ENCODE peak calls at places on chromosomes 16 and 17, in four cellular contexts. One of them, this sample, is unnamed.
A peak's percentile ranks its signal among the peaks of the same experiment; 100 is the strongest.

GRCh38 chr17:51797150-51797549 is 361.4 kb downstream of the CA10 start:
- DNase-seq in cardiac muscle cell: no peak
- DNase-seq in MM.1S: no peak
- DNase-seq in tibial nerve: no peak
- DNase-seq in this sample: no peak

GRCh38 chr17:51846561-51846960 is 312.0 kb downstream of the CA10 start:
- DNase-seq in tibial nerve: no peak
- DNase-seq in cardiac muscle cell: no peak
- DNase-seq in MM.1S: no peak
- DNase-seq in this sample: peak; percentile 24

GRCh38 chr16:8848231-8848938 is 20.4 kb downstream of the CARHSP1 start:
- DNase-seq in tibial nerve: no peak
- DNase-seq in MM.1S: no peak
- DNase-seq in cardiac muscle cell: no peak
- DNase-seq in this sample: no peak

GRCh38 chr17:27765353-27765752 is 35.0 kb downstream of the NOS2 start:
- DNase-seq in tibial nerve: no peak
- DNase-seq in cardiac muscle cell: no peak
- DNase-seq in MM.1S: no peak
- DNase-seq in this sample: no peak

GRCh38 chr17:44777394-44778348 is 18.9 kb downstream of the ADAM11 start:
- DNase-seq in MM.1S: no peak
- DNase-seq in cardiac muscle cell: no peak
- DNase-seq in tibial nerve: no peak
- DNase-seq in this sample: no peak

GRCh38 chr16:24069036-24069590 is 187.0 kb upstream of the CACNG3 start:
- DNase-seq in cardiac muscle cell: no peak
- DNase-seq in MM.1S: no peak
- DNase-seq in tibial nerve: no peak
- DNase-seq in this sample: no peak

GRCh38 chr17:36185416-36185815 is 9.0 kb upstream of the TBC1D3B start:
- DNase-seq in cardiac muscle cell: no peak
- DNase-seq in MM.1S: peak; percentile 6
- DNase-seq in tibial nerve: no peak
- DNase-seq in this sample: no peak

GRCh38 chr17:56850591-56850990 is 16.6 kb downstream of the DGKE start:
- DNase-seq in tibial nerve: no peak
- DNase-seq in MM.1S: peak; percentile 37
- DNase-seq in cardiac muscle cell: no peak
- DNase-seq in this sample: no peak

GRCh38 chr16:13873835-13874438 is 46.0 kb upstream of the ERCC4 start:
- DNase-seq in tibial nerve: no peak
- DNase-seq in cardiac muscle cell: peak; percentile 49
- DNase-seq in MM.1S: no peak
- DNase-seq in this sample: no peak

GRCh38 chr16:73179671-73180370 is 131.9 kb upstream of the ZFHX3 start:
- DNase-seq in MM.1S: no peak
- DNase-seq in cardiac muscle cell: no peak
- DNase-seq in tibial nerve: no peak
- DNase-seq in this sample: no peak

GRCh38 chr16:70739389-70739788 is 53.5 kb upstream of the MTSS2 start:
- DNase-seq in tibial nerve: no peak
- DNase-seq in cardiac muscle cell: no peak
- DNase-seq in MM.1S: no peak
- DNase-seq in this sample: no peak

GRCh38 chr17:34307110-34307509 is 12.1 kb upstream of the CCL8 start:
- DNase-seq in tibial nerve: peak; percentile 30
- DNase-seq in MM.1S: no peak
- DNase-seq in cardiac muscle cell: peak; percentile 87
- DNase-seq in this sample: no peak

GRCh38 chr16:75304521-75305363 is 53.3 kb upstream of the BCAR1 start:
- DNase-seq in cardiac muscle cell: peak; percentile 95
- DNase-seq in MM.1S: no peak
- DNase-seq in tibial nerve: no peak
- DNase-seq in this sample: peak; percentile 12

GRCh38 chr17:50560931-50561750 is 626 bp downstream of the CACNA1G start:
- DNase-seq in tibial nerve: no peak
- DNase-seq in cardiac muscle cell: no peak
- DNase-seq in MM.1S: no peak
- DNase-seq in this sample: no peak

GRCh38 chr17:82283208-82283749 is 9.8 kb upstream of the CSNK1D start:
- DNase-seq in cardiac muscle cell: peak; percentile 58
- DNase-seq in tibial nerve: no peak
- DNase-seq in MM.1S: no peak
- DNase-seq in this sample: peak; percentile 21

GRCh38 chr16:28168991-28169554 is 42.7 kb downstream of the XPO6 start:
- DNase-seq in tibial nerve: no peak
- DNase-seq in MM.1S: no peak
- DNase-seq in cardiac muscle cell: no peak
- DNase-seq in this sample: no peak

GRCh38 chr16:1054660-1055556 is 17.6 kb upstream of the SSTR5 start:
- DNase-seq in tibial nerve: peak; percentile 40
- DNase-seq in cardiac muscle cell: peak; percentile 67
- DNase-seq in MM.1S: peak; percentile 12
- DNase-seq in this sample: peak; percentile 47

GRCh38 chr16:58651965-58652348 is 22.3 kb upstream of the CNOT1 start:
- DNase-seq in tibial nerve: no peak
- DNase-seq in cardiac muscle cell: no peak
- DNase-seq in MM.1S: no peak
- DNase-seq in this sample: no peak

GRCh38 chr16:11064846-11065245 is 120.5 kb downstream of the CLEC16A start:
- DNase-seq in cardiac muscle cell: no peak
- DNase-seq in MM.1S: no peak
- DNase-seq in tibial nerve: no peak
- DNase-seq in this sample: no peak

GRCh38 chr16:66578596-66579531 is at the start of gene CMTM2:
- DNase-seq in MM.1S: no peak
- DNase-seq in tibial nerve: no peak
- DNase-seq in cardiac muscle cell: peak; percentile 12
- DNase-seq in this sample: no peak

GRCh38 chr17:51251010-51251409 is 8.8 kb downstream of the MBTD1 start:
- DNase-seq in MM.1S: no peak
- DNase-seq in cardiac muscle cell: peak; percentile 1
- DNase-seq in tibial nerve: no peak
- DNase-seq in this sample: no peak

GRCh38 chr16:4734063-4734729 is at the start of the genes ANKS3 and DNAAF8:
- DNase-seq in tibial nerve: peak; percentile 89
- DNase-seq in MM.1S: peak; percentile 88
- DNase-seq in cardiac muscle cell: peak; percentile 99
- DNase-seq in this sample: peak; percentile 98

GRCh38 chr16:3810818-3811217 is 69.7 kb downstream of the CREBBP start:
- DNase-seq in MM.1S: no peak
- DNase-seq in cardiac muscle cell: no peak
- DNase-seq in tibial nerve: no peak
- DNase-seq in this sample: no peak

GRCh38 chr17:32523017-32523680 is 36.4 kb downstream of the CDK5R1 start:
- DNase-seq in cardiac muscle cell: no peak
- DNase-seq in tibial nerve: no peak
- DNase-seq in MM.1S: peak; percentile 89
- DNase-seq in this sample: no peak

GRCh38 chr16:83903739-83904138 is 4.8 kb downstream of the MLYCD start:
- DNase-seq in cardiac muscle cell: peak; percentile 64
- DNase-seq in tibial nerve: no peak
- DNase-seq in MM.1S: no peak
- DNase-seq in this sample: no peak

GRCh38 chr16:1871974-1872635 is at the start of gene MEIOB:
- DNase-seq in tibial nerve: no peak
- DNase-seq in cardiac muscle cell: peak; percentile 24
- DNase-seq in MM.1S: no peak
- DNase-seq in this sample: no peak

GRCh38 chr17:1267471-1267947 is 2.7 kb upstream of the BHLHA9 start:
- DNase-seq in tibial nerve: no peak
- DNase-seq in MM.1S: no peak
- DNase-seq in cardiac muscle cell: peak; percentile 63
- DNase-seq in this sample: no peak

GRCh38 chr16:53910990-53911389 is 207.0 kb downstream of the FTO start:
- DNase-seq in MM.1S: no peak
- DNase-seq in cardiac muscle cell: no peak
- DNase-seq in tibial nerve: no peak
- DNase-seq in this sample: no peak

GRCh38 chr16:67006930-67007658 is 18.7 kb downstream of the CES4A start:
- DNase-seq in MM.1S: no peak
- DNase-seq in tibial nerve: no peak
- DNase-seq in cardiac muscle cell: peak; percentile 16
- DNase-seq in this sample: no peak

GRCh38 chr16:77585852-77586251 is 136.5 kb upstream of the NUDT7 start:
- DNase-seq in MM.1S: no peak
- DNase-seq in cardiac muscle cell: peak; percentile 11
- DNase-seq in tibial nerve: no peak
- DNase-seq in this sample: no peak

GRCh38 chr17:31587462-31587861 is 196.0 kb downstream of the RAB11FIP4 start:
- DNase-seq in cardiac muscle cell: no peak
- DNase-seq in MM.1S: no peak
- DNase-seq in tibial nerve: no peak
- DNase-seq in this sample: no peak

GRCh38 chr17:78774456-78774855 is 7.6 kb downstream of the CYTH1 start:
- DNase-seq in tibial nerve: no peak
- DNase-seq in MM.1S: no peak
- DNase-seq in cardiac muscle cell: no peak
- DNase-seq in this sample: no peak

GRCh38 chr17:78779848-78780247 is 2.2 kb downstream of the CYTH1 start:
- DNase-seq in cardiac muscle cell: no peak
- DNase-seq in tibial nerve: no peak
- DNase-seq in MM.1S: peak; percentile 84
- DNase-seq in this sample: no peak

GRCh38 chr17:78771758-78772382 is 10.2 kb downstream of the CYTH1 start:
- DNase-seq in cardiac muscle cell: no peak
- DNase-seq in MM.1S: peak; percentile 67
- DNase-seq in tibial nerve: no peak
- DNase-seq in this sample: no peak

GRCh38 chr17:78777886-78778285 is 4.2 kb downstream of the CYTH1 start:
- DNase-seq in tibial nerve: no peak
- DNase-seq in cardiac muscle cell: no peak
- DNase-seq in MM.1S: no peak
- DNase-seq in this sample: no peak

DNA sequence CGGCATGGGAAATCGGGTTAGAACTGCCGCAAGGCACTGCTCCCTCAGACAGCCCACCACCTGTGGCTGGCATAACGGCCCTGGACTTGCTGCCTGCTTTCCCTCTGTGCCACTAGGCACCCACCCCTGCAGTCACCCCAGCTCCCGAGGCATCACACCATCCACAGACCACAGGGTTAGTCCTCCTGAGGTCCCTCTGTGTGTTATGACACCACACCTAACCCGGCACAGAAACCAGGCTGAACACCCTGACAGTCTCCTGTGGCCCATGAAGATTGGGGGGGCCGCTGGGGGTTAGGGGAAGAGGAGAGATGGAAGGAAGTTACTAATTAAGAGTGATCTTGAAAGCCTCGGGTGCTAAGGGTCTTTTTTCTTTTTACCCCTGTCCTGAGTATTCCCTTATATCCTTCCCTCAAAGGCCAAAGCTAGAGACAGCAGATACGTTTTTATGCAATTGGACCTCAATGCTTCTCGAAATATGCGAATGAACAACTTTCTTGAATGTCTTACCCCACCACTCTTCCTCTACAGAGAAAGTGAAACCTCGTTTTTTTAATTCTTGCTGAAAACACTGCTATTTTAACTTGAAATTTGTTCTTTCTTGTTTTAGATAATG is 7.0 kb downstream of the CYTH1 start:
- DNase-seq in tibial nerve: no peak
- DNase-seq in cardiac muscle cell: no peak
- DNase-seq in MM.1S: peak; percentile 56
- DNase-seq in this sample: no peak
- H3K27ac ChIP-seq in tibial nerve: peak overlapping the region; percentile 39
- H3K27ac ChIP-seq in cardiac muscle cell: peak overlapping the region; percentile 37
- H3K27ac ChIP-seq in MM.1S: peak overlapping the region; percentile 93
- H3K27ac ChIP-seq in this sample: no peak overlapping the region

DNA sequence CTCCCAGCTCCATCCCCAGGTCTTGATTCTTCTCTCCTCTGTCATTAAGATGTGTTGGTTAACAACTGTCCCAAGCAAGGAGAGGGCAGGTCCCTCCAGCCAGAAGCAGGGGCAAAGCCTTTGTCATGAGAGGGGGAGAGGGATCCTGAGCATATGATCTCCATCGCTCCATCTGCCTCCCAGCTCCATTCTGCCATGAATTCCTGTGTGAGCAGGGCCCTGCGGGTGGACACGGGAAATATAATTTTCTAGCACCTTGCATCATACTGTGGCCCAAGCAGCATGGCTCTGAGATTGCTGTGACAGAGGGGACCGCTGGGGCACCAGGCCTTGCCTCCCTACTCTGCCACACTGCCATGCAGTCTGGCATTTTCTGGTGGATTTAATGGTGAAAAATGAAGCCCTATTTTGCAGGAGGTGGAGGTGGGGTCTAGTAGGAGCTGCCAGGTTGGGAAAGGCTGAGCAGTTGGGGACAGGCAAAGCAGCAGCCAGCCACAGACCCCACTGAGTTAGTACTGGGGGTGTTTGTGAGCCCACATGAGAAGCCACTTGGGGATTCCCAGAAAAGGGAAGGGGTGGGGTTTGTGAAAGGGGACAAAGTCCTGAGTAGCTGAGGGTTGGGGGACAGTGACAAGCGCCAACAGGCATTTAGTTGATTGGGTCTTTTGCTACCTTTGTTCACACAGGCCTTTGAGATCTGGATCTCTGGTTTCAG is 16.4 kb downstream of the TMEM238L start:
- DNase-seq in MM.1S: no peak
- DNase-seq in cardiac muscle cell: no peak
- DNase-seq in tibial nerve: no peak
- DNase-seq in this sample: no peak
- H3K27ac ChIP-seq in MM.1S: no peak overlapping the region
- H3K27ac ChIP-seq in cardiac muscle cell: no peak overlapping the region
- H3K27ac ChIP-seq in tibial nerve: no peak overlapping the region
- H3K27ac ChIP-seq in this sample: no peak overlapping the region

GRCh38 chr17:2545393-2545792 is 33.7 kb upstream of the METTL16 start:
- DNase-seq in cardiac muscle cell: no peak
- DNase-seq in tibial nerve: no peak
- DNase-seq in MM.1S: no peak
- DNase-seq in this sample: no peak
- H3K27ac ChIP-seq in cardiac muscle cell: peak overlapping the region; percentile 95
- H3K27ac ChIP-seq in tibial nerve: no peak overlapping the region
- H3K27ac ChIP-seq in MM.1S: no peak overlapping the region
- H3K27ac ChIP-seq in this sample: no peak overlapping the region

DNA sequence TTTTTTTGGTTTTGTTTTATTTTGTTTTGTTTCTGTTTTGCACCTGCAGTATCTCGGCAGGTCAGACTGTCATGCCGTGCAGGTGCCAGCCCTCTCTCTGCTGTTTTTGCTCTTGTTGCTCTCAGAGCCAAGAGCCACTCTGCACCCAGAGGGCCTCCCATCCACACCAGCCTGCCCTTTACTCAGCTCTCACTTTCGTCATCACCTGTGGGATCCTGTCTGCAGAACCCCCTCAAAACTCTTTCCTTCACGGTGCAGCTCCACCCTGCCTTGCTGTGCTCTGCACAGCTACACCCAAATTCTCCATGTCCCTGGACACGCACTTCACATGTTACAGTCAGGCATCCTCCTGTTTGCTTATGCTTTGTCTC is 2.6 kb downstream of the AOC3 start:
- DNase-seq in tibial nerve: no peak
- DNase-seq in cardiac muscle cell: no peak
- DNase-seq in MM.1S: peak; percentile 87
- DNase-seq in this sample: no peak
- H3K27ac ChIP-seq in tibial nerve: no peak overlapping the region
- H3K27ac ChIP-seq in cardiac muscle cell: no peak overlapping the region
- H3K27ac ChIP-seq in MM.1S: peak overlapping the region; percentile 97
- H3K27ac ChIP-seq in this sample: no peak overlapping the region